ENCODE peak calls at places on chromosomes 4 and X, in seven cellular contexts. One of them, this sample, is unnamed.

GRCh38 chr4:94849901-94850300 is 92.1 kb downstream of the BMPR1B start:
- DNase-seq in Right ventricle myocardium superior: no peak
- DNase-seq in stimulated activated CD4-positive, alpha-beta T cell treated with anti-CD3 and anti-CD28 coated beads, Interleukin-1b, Interleukin-23, amount 100 ng/mL, for 24 hours: no peak
- DNase-seq in brain microvascular endothelial cell: no peak
- DNase-seq in NAMALWA: no peak
- DNase-seq in fibroblast of lung: no peak
- DNase-seq in AG08395: no peak
- DNase-seq in this sample: no peak

GRCh38 chr4:141905751-141906150 is 269.4 kb downstream of the IL15 start:
- DNase-seq in Right ventricle myocardium superior: no peak
- DNase-seq in stimulated activated CD4-positive, alpha-beta T cell treated with anti-CD3 and anti-CD28 coated beads, Interleukin-1b, Interleukin-23, amount 100 ng/mL, for 24 hours: no peak
- DNase-seq in brain microvascular endothelial cell: no peak
- DNase-seq in NAMALWA: no peak
- DNase-seq in fibroblast of lung: peak
- DNase-seq in AG08395: peak
- DNase-seq in this sample: peak

GRCh38 chrX:13123857-13124345 is 79.5 kb upstream of the FAM9C start:
- DNase-seq in Right ventricle myocardium superior: no peak
- DNase-seq in stimulated activated CD4-positive, alpha-beta T cell treated with anti-CD3 and anti-CD28 coated beads, Interleukin-1b, Interleukin-23, amount 100 ng/mL, for 24 hours: no peak
- DNase-seq in brain microvascular endothelial cell: peak
- DNase-seq in NAMALWA: no peak
- DNase-seq in fibroblast of lung: peak
- DNase-seq in AG08395: no peak
- DNase-seq in this sample: no peak

GRCh38 chrX:143296521-143296920 is 220.8 kb downstream of the SPANXN3 start:
- DNase-seq in Right ventricle myocardium superior: no peak
- DNase-seq in stimulated activated CD4-positive, alpha-beta T cell treated with anti-CD3 and anti-CD28 coated beads, Interleukin-1b, Interleukin-23, amount 100 ng/mL, for 24 hours: no peak
- DNase-seq in brain microvascular endothelial cell: no peak
- DNase-seq in NAMALWA: no peak
- DNase-seq in fibroblast of lung: no peak
- DNase-seq in AG08395: no peak
- DNase-seq in this sample: no peak

GRCh38 chrX:41382699-41383645 is 49.0 kb downstream of the DDX3X start:
- DNase-seq in Right ventricle myocardium superior: no peak
- DNase-seq in stimulated activated CD4-positive, alpha-beta T cell treated with anti-CD3 and anti-CD28 coated beads, Interleukin-1b, Interleukin-23, amount 100 ng/mL, for 24 hours: no peak
- DNase-seq in brain microvascular endothelial cell: peak
- DNase-seq in NAMALWA: no peak
- DNase-seq in fibroblast of lung: peak
- DNase-seq in AG08395: peak
- DNase-seq in this sample: no peak

GRCh38 chr4:106868381-106869035 is 167.6 kb downstream of the DKK2 start:
- DNase-seq in Right ventricle myocardium superior: no peak
- DNase-seq in stimulated activated CD4-positive, alpha-beta T cell treated with anti-CD3 and anti-CD28 coated beads, Interleukin-1b, Interleukin-23, amount 100 ng/mL, for 24 hours: no peak
- DNase-seq in brain microvascular endothelial cell: peak
- DNase-seq in NAMALWA: no peak
- DNase-seq in fibroblast of lung: peak
- DNase-seq in AG08395: peak
- DNase-seq in this sample: no peak

GRCh38 chrX:1424452-1424851 is 28.3 kb downstream of the ASMTL start:
- DNase-seq in Right ventricle myocardium superior: no peak
- DNase-seq in stimulated activated CD4-positive, alpha-beta T cell treated with anti-CD3 and anti-CD28 coated beads, Interleukin-1b, Interleukin-23, amount 100 ng/mL, for 24 hours: no peak
- DNase-seq in brain microvascular endothelial cell: no peak
- DNase-seq in NAMALWA: no peak
- DNase-seq in fibroblast of lung: no peak
- DNase-seq in AG08395: no peak
- DNase-seq in this sample: no peak

GRCh38 chrX:13826770-13827169 is 9.9 kb upstream of the GPM6B start:
- DNase-seq in Right ventricle myocardium superior: no peak
- DNase-seq in stimulated activated CD4-positive, alpha-beta T cell treated with anti-CD3 and anti-CD28 coated beads, Interleukin-1b, Interleukin-23, amount 100 ng/mL, for 24 hours: no peak
- DNase-seq in brain microvascular endothelial cell: no peak
- DNase-seq in NAMALWA: no peak
- DNase-seq in fibroblast of lung: no peak
- DNase-seq in AG08395: no peak
- DNase-seq in this sample: no peak

This sample was measured in AG08396.